ENCODE peak calls at places on chromosome 5, in four cellular contexts. Z is activated CD8-positive, alpha-beta memory T cell treated with anti-CD3 and anti-CD28 coated beads, Interleukin-2, amount 50 U/mL, for 48 hours; Q is GM23248; B is NCI-H2171 treated with DMSO at 0.1 percent for 48 hours. H is an unnamed sample.

GRCh38 chr5:16617272-16617973 is 626 bp upstream of the RETREG1 start:
- DNase-seq in Z (peak; percentile 69), B (peak; percentile 40), Q (no peak), H (no peak)

GRCh38 chr5:148623741-148624140 is 30.6 kb downstream of the HTR4 start:
- DNase-seq in Q (no peak), B (no peak), Z (no peak), H (no peak)

GRCh38 chr5:36384845-36385244 is 83.1 kb upstream of the RANBP3L start:
- DNase-seq in B (no peak), Q (no peak), Z (no peak), H (no peak)

GRCh38 chr5:2762744-2763532 is 11.5 kb upstream of the IRX2 start:
- DNase-seq in Q (no peak), Z (no peak), B (no peak), H (no peak)

GRCh38 chr5:139711067-139711851 is 63.1 kb downstream of the CXXC5 start:
- DNase-seq in Q (peak; percentile 82), B (peak; percentile 77), Z (peak; percentile 76), H (peak; percentile 76)

GRCh38 chr5:136285501-136285900 is 79.8 kb downstream of the TRPC7 start:
- DNase-seq in B (no peak), Z (no peak), Q (peak; percentile 45), H (no peak)

GRCh38 chr5:144583493-144584154 is 413.0 kb downstream of the KCTD16 start:
- DNase-seq in B (no peak), Q (no peak), Z (no peak), H (no peak)

GRCh38 chr5:31692561-31693221 is 53.8 kb downstream of the PDZD2 start:
- DNase-seq in Z (no peak), Q (no peak), B (no peak), H (no peak)

GRCh38 chr5:171975877-171976667 is 30.4 kb downstream of the FBXW11 start:
- DNase-seq in Q (no peak), B (no peak), Z (no peak), H (no peak)

GRCh38 chr5:89864941-89865340 is 544.6 kb downstream of the CETN3 start:
- DNase-seq in Q (no peak), Z (no peak), B (no peak), H (no peak)

GRCh38 chr5:80565330-80565729 is 4.8 kb downstream of the ANKRD34B start:
- DNase-seq in Q (no peak), B (no peak), Z (no peak), H (no peak)

GRCh38 chr5:41721521-41721920 is 148.7 kb downstream of the OXCT1 start:
- DNase-seq in Q (peak; percentile 1), B (no peak), Z (no peak), H (no peak)

GRCh38 chr5:13250450-13251291 is 693.8 kb downstream of the DNAH5 start:
- DNase-seq in Z (no peak), Q (peak; percentile 59), B (peak; percentile 28), H (no peak)

GRCh38 chr5:57025961-57026360 is 74.0 kb upstream of the MIER3 start:
- DNase-seq in B (no peak), Z (no peak), Q (no peak), H (no peak)

GRCh38 chr5:168415971-168416370 is 70.3 kb upstream of the RARS1 start:
- DNase-seq in Z (no peak), B (no peak), Q (no peak), H (no peak)

GRCh38 chr5:38948501-38948900 is 102.7 kb downstream of the OSMR start:
- DNase-seq in Q (peak; percentile 83), B (no peak), Z (no peak), H (no peak)

GRCh38 chr5:26692952-26693351 is 345.4 kb downstream of the CDH9 start:
- DNase-seq in Z (no peak), B (no peak), Q (no peak), H (no peak)

GRCh38 chr5:9062873-9063272 is 483.0 kb downstream of the SEMA5A start:
- DNase-seq in B (no peak), Q (no peak), Z (no peak), H (no peak)

GRCh38 chr5:67941750-67942450 is 273.7 kb upstream of the PIK3R1 start:
- DNase-seq in Z (no peak), B (no peak), Q (peak; percentile 43), H (no peak)

GRCh38 chr5:150640311-150641005 is at the start of gene SYNPO:
- DNase-seq in B (no peak), Z (no peak), Q (peak; percentile 99), H (no peak)

GRCh38 chr5:2686296-2686695 is 65.2 kb downstream of the IRX2 start:
- DNase-seq in B (peak; percentile 67), Q (peak; percentile 1), Z (no peak), H (no peak)

GRCh38 chr5:140642718-140643117 is 3.5 kb downstream of the TMCO6 start:
- DNase-seq in Q (peak; percentile 67), B (no peak), Z (no peak), H (no peak)

GRCh38 chr5:135337064-135337463 is 62.0 kb downstream of the MACROH2A1 start:
- DNase-seq in B (no peak), Q (no peak), Z (no peak), H (no peak)

GRCh38 chr5:132387649-132388117 is 18.2 kb downstream of the SLC22A5 start:
- DNase-seq in B (no peak), Z (no peak), Q (peak; percentile 95), H (no peak)

GRCh38 chr5:67058998-67059746 is 137.4 kb downstream of the CD180 start:
- DNase-seq in B (no peak), Z (no peak), Q (peak; percentile 13), H (no peak)

H was measured in HAP-1.